ENCODE peak calls at places on chromosomes 12 and 14, in six cellular contexts. V is naive thymus-derived CD8-positive, alpha-beta T cell; N is heart right ventricle; D is neural progenitor cell; E is activated T-helper 1 cell treated with anti-CD3 and anti-CD28 coated beads, Interleukin-2, amount 50 U/mL, for 16 hours; S is progenitor cell of endocrine pancreas. G is an unnamed sample.

GRCh38 chr12:124423683-124424515 is 129.0 kb downstream of the RFLNA start:
- DNase-seq in S (no peak), V (peak; percentile 10), N (peak; percentile 23), E (no peak), D (no peak), G (no peak)

GRCh38 chr14:69043598-69044267 is 64.6 kb upstream of the ACTN1 start:
- DNase-seq in N (peak; percentile 15), D (no peak), S (no peak), V (no peak), E (no peak), G (no peak)

GRCh38 chr14:105061428-105062047 is 3.7 kb downstream of the GPR132 start:
- DNase-seq in D (no peak), E (peak; percentile 38), V (no peak), S (no peak), N (peak; percentile 72), G (peak; percentile 33)

GRCh38 chr12:47950856-47951468 is 12.4 kb upstream of the TMEM106C start:
- DNase-seq in V (no peak), D (no peak), E (no peak), N (no peak), S (no peak), G (no peak)

GRCh38 chr12:111076611-111077451 is 156.5 kb upstream of the MYL2 start:
- DNase-seq in V (no peak), D (peak; percentile 21), E (no peak), S (peak; percentile 22), N (no peak), G (no peak)

GRCh38 chr12:49959570-49960473 is 1.9 kb upstream of the AQP5 start:
- DNase-seq in S (no peak), E (no peak), D (peak; percentile 90), N (no peak), V (no peak), G (no peak)

GRCh38 chr14:75306917-75307699 is 28.5 kb downstream of the FOS start:
- DNase-seq in N (no peak), S (no peak), V (no peak), E (no peak), D (peak; percentile 39), G (no peak)

GRCh38 chr12:108826807-108827721 is 30.3 kb downstream of the SSH1 start:
- DNase-seq in D (no peak), E (no peak), S (no peak), N (no peak), V (no peak), G (no peak)

GRCh38 chr12:122406701-122407154 is 15.7 kb downstream of the CLIP1 start:
- DNase-seq in V (no peak), D (no peak), S (no peak), N (no peak), E (no peak), G (no peak)

GRCh38 chr14:25108959-25109358 is 59.0 kb upstream of the STXBP6 start:
- DNase-seq in D (no peak), E (no peak), V (no peak), S (no peak), N (no peak), G (no peak)

GRCh38 chr14:47822326-47822725 is 146.9 kb upstream of the MDGA2 start:
- DNase-seq in E (no peak), V (no peak), N (no peak), D (no peak), S (no peak), G (no peak)

GRCh38 chr14:32134448-32135070 is 57.5 kb downstream of the ARHGAP5 start:
- DNase-seq in V (no peak), N (no peak), D (no peak), S (no peak), E (no peak), G (no peak)

GRCh38 chr14:104361921-104362681 is 217.5 kb upstream of the C14orf180 start:
- DNase-seq in V (no peak), S (no peak), E (no peak), D (no peak), N (no peak), G (no peak)

GRCh38 chr12:52585951-52586350 is 12.3 kb upstream of the KRT74 start:
- DNase-seq in S (no peak), D (no peak), V (peak; percentile 58), E (peak; percentile 8), N (no peak), G (peak; percentile 89)